ENCODE peak calls at places on chromosomes 12 and 14, in nine cellular contexts. Y, N, L, W, Z, G, M, S and P are unnamed samples.
A peak's percentile ranks its signal among the peaks of the same experiment; 100 is the strongest.

GRCh38 chr14:68876976-68877375 is 84.1 kb upstream of the ZFP36L1 start:
- DNase-seq in Y (no peak), N (no peak), L (no peak), W (no peak), Z (no peak), G (no peak), M (no peak), S (no peak), P (no peak)

GRCh38 chr14:95663226-95663797 is 22.9 kb upstream of the TCL1B start:
- DNase-seq in Y (no peak), N (no peak), L (no peak), W (no peak), Z (no peak), G (no peak), M (no peak), S (no peak), P (no peak)

GRCh38 chr14:68297011-68297410 is 477.4 kb downstream of the RAD51B start:
- DNase-seq in Y (no peak), N (no peak), L (no peak), W (no peak), Z (no peak), G (no peak), M (no peak), S (no peak), P (no peak)

GRCh38 chr14:94638961-94639817 is 27.0 kb downstream of the SERPINA3 start:
- DNase-seq in Y (no peak), N (no peak), L (no peak), W (no peak), Z (no peak), G (no peak), M (no peak), S (no peak), P (no peak)

GRCh38 chr12:128339121-128339520 is 72.2 kb downstream of the TMEM132C start:
- DNase-seq in Y (no peak), N (no peak), L (peak; percentile 76), W (no peak), Z (no peak), G (no peak), M (no peak), S (no peak), P (no peak)

GRCh38 chr14:69048456-69048855 is 69.4 kb upstream of the ACTN1 start:
- DNase-seq in Y (no peak), N (peak; percentile 72), L (peak; percentile 29), W (no peak), Z (no peak), G (no peak), M (no peak), S (peak; percentile 44), P (no peak)

GRCh38 chr12:39595923-39596322 is 23.7 kb downstream of the ABCD2 start:
- DNase-seq in Y (no peak), N (no peak), L (no peak), W (no peak), Z (no peak), G (no peak), M (no peak), S (no peak), P (no peak)

GRCh38 chr12:28817524-28817923 is 331.6 kb upstream of the FAR2 start:
- DNase-seq in Y (no peak), N (no peak), L (no peak), W (no peak), Z (no peak), G (no peak), M (no peak), S (no peak), P (no peak)

GRCh38 chr12:74538491-74539258 is 1.0 kb downstream of the ATXN7L3B start:
- DNase-seq in Y (no peak), N (no peak), L (no peak), W (no peak), Z (no peak), G (no peak), M (no peak), S (peak; percentile 11), P (no peak)

GRCh38 chr14:55968741-55969140 is 149.5 kb upstream of the PELI2 start:
- DNase-seq in Y (no peak), N (peak; percentile 31), L (no peak), W (no peak), Z (no peak), G (no peak), M (no peak), S (peak; percentile 49), P (no peak)

DNA sequence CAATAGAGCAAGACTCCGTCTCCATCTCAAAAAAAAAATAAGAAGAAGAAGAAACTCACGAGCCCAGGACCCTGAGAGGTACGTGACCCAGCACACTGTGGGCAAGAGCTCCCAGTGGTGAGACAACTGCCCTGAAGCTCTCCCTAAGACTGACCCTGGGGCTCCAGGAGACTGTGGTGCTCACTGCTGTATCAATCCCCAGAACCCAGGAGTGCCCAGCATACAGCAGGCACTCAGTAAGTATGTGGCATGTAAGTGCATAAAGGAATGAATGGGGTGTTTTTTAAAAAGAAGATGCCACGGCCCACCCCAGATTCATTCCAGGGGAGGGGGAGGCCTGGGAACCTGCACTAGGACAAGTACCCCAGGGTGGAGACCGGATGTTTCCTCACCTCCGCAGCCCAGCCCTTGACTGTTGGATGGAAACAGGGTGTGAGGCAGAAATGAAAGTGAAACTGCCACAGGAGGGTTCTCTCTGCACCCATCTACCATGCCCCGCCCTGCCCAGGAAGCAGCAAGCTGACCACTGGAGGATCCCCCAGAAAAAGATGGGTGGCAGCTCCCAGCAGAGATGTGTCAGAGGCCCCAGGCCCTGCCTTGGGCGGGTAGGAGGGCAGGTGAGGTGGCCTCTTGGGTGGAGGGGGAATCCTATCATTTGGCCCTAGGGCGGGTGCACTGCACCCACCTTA is 12.2 kb downstream of the ITPK1 start:
- DNase-seq in Y (no peak), N (peak; percentile 74), L (no peak), W (peak; percentile 61), Z (no peak), G (no peak), M (peak; percentile 44), S (no peak), P (no peak)
- H3K4me1 ChIP-seq in Y (peaks cover 74% of the 10 kb centered on the region), N (peaks cover 56% of the 10 kb centered on the region), L (peaks cover 21% of the 10 kb centered on the region), W (no peaks in the 10 kb centered on the region), Z (peaks cover 41% of the 10 kb centered on the region), G (peaks cover 89% of the 10 kb centered on the region), M (peaks cover 17% of the 10 kb centered on the region), S (no peaks in the 10 kb centered on the region), P (no peaks in the 10 kb centered on the region)

GRCh38 chr12:263574-263973 is 938 bp upstream of the SLC6A13 start:
- DNase-seq in Y (no peak), N (no peak), L (no peak), W (no peak), Z (no peak), G (no peak), M (no peak), S (peak; percentile 66), P (no peak)
- H3K27me3 ChIP-seq in Y (no peaks in the 10 kb centered on the region), N (peaks cover 46% of the 10 kb centered on the region), L (no peaks in the 10 kb centered on the region), W (no peaks in the 10 kb centered on the region), Z (peaks cover 4% of the 10 kb centered on the region), G (peaks cover 10% of the 10 kb centered on the region), M (no peaks in the 10 kb centered on the region), S (peaks cover 16% of the 10 kb centered on the region), P (peaks cover 9% of the 10 kb centered on the region)

GRCh38 chr12:124556067-124556466 is 11.3 kb downstream of the NCOR2 start:
- DNase-seq in Y (no peak), N (no peak), L (no peak), W (no peak), Z (no peak), G (no peak), M (no peak), S (no peak), P (no peak)
- H3K4me1 ChIP-seq in Y (peaks cover 81% of the 10 kb centered on the region), N (peaks cover 80% of the 10 kb centered on the region), L (peaks cover 66% of the 10 kb centered on the region), W (peaks cover 56% of the 10 kb centered on the region), Z (peaks cover 29% of the 10 kb centered on the region), G (peaks cover 87% of the 10 kb centered on the region), M (peaks cover 18% of the 10 kb centered on the region), S (peaks cover 13% of the 10 kb centered on the region), P (peaks cover 25% of the 10 kb centered on the region)

GRCh38 chr12:55057466-55057865 is 37.7 kb downstream of the NEUROD4 start:
- DNase-seq in Y (no peak), N (no peak), L (no peak), W (no peak), Z (no peak), G (no peak), M (no peak), S (no peak), P (no peak)
- H3K27me3 ChIP-seq in Y (no peaks in the 10 kb centered on the region), N (peaks cover 10% of the 10 kb centered on the region), L (no peaks in the 10 kb centered on the region), W (no peaks in the 10 kb centered on the region), Z (peaks cover 75% of the 10 kb centered on the region), G (peaks cover 81% of the 10 kb centered on the region), M (no peaks in the 10 kb centered on the region), S (no peaks in the 10 kb centered on the region), P (no peaks in the 10 kb centered on the region)

DNA sequence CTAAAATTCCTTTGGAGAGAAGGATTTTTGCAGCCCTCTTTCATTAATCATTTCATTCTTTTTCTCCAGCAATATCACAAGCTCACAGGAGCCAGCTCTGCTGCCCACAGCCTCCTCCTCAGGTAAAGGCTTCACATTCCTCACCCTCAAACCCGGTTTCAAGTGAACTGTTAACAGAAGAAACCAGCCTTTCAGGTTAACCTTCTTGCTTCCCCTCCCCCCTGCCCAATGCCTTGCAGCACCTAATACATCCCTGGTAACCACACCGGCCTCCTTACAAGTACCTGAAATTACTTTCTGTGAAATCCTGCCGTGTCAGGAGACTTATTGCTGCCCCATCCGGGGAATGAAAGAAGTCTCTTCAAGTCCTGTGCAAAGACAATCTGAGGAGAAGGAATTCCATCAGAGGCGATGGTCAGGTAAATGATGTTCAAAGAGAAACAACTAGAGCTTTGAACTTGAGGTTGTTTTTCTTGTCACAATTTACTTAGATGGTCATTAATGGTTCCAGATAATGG is 111.2 kb downstream of the MYRFL start:
- DNase-seq in Y (no peak), N (no peak), L (no peak), W (no peak), Z (no peak), G (no peak), M (no peak), S (no peak), P (no peak)
- H3K4me1 ChIP-seq in Y (no peaks in the 10 kb centered on the region), N (no peaks in the 10 kb centered on the region), L (no peaks in the 10 kb centered on the region), W (no peaks in the 10 kb centered on the region), Z (no peaks in the 10 kb centered on the region), G (no peaks in the 10 kb centered on the region), M (no peaks in the 10 kb centered on the region), S (no peaks in the 10 kb centered on the region), P (peaks cover 11% of the 10 kb centered on the region)

GRCh38 chr14:91424813-91425719 is 7.4 kb upstream of the CCDC88C start:
- DNase-seq in Y (no peak), N (peak; percentile 53), L (peak; percentile 75), W (no peak), Z (no peak), G (no peak), M (no peak), S (no peak), P (no peak)

GRCh38 chr14:91420686-91421085 is 3.1 kb upstream of the CCDC88C start:
- DNase-seq in Y (no peak), N (no peak), L (no peak), W (no peak), Z (no peak), G (no peak), M (no peak), S (no peak), P (no peak)

GRCh38 chr14:91429385-91429784 is 11.8 kb upstream of the CCDC88C start:
- DNase-seq in Y (no peak), N (no peak), L (no peak), W (no peak), Z (no peak), G (no peak), M (no peak), S (no peak), P (no peak)

GRCh38 chr14:91425720-91426032 is 8.1 kb upstream of the CCDC88C start:
- DNase-seq in Y (no peak), N (no peak), L (no peak), W (no peak), Z (no peak), G (no peak), M (no peak), S (no peak), P (no peak)
- H3K27me3 ChIP-seq in Y (no peaks in the 10 kb centered on the region), N (no peaks in the 10 kb centered on the region), L (no peaks in the 10 kb centered on the region), W (no peaks in the 10 kb centered on the region), Z (no peaks in the 10 kb centered on the region), G (no peaks in the 10 kb centered on the region), M (no peaks in the 10 kb centered on the region), S (peaks cover 3% of the 10 kb centered on the region), P (no peaks in the 10 kb centered on the region)

GRCh38 chr12:106978035-106978800 is 8.7 kb downstream of the MTERF2 start:
- DNase-seq in Y (peak; percentile 66), N (peak; percentile 69), L (peak; percentile 81), W (peak; percentile 62), Z (no peak), G (peak; percentile 73), M (no peak), S (peak; percentile 59), P (peak; percentile 73)
- H3K4me1 ChIP-seq in Y (peaks cover 65% of the 10 kb centered on the region), N (peaks cover 82% of the 10 kb centered on the region), L (peaks cover 26% of the 10 kb centered on the region), W (peaks cover 28% of the 10 kb centered on the region), Z (peaks cover 5% of the 10 kb centered on the region), G (peaks cover 94% of the 10 kb centered on the region), M (no peaks in the 10 kb centered on the region), S (peaks cover 10% of the 10 kb centered on the region), P (peaks cover 11% of the 10 kb centered on the region)